ENCODE peak calls at places on chromosomes 13 and 19, in seven cellular contexts. One of them, this sample, is unnamed.

GRCh38 chr19:1248454-1249297 is at the start of gene MIDN:
- DNase-seq in NCI-H748 treated with DMSO at 0.1 percent for 48 hours: peak; percentile 59
- DNase-seq in retinal pigment epithelial cell: no peak
- DNase-seq in NCI-H2171: no peak
- DNase-seq in RWPE1: peak; percentile 65
- DNase-seq in dermis microvascular lymphatic vessel endothelial cell: peak; percentile 68
- DNase-seq in left cardiac atrium: peak; percentile 90
- DNase-seq in this sample: no peak

GRCh38 chr13:105334211-105334610 is 1201.3 kb downstream of the EFNB2 start:
- DNase-seq in NCI-H748 treated with DMSO at 0.1 percent for 48 hours: no peak
- DNase-seq in retinal pigment epithelial cell: peak; percentile 65
- DNase-seq in NCI-H2171: no peak
- DNase-seq in RWPE1: no peak
- DNase-seq in dermis microvascular lymphatic vessel endothelial cell: no peak
- DNase-seq in left cardiac atrium: no peak
- DNase-seq in this sample: no peak

GRCh38 chr13:47826481-47826880 is 174.6 kb downstream of the SUCLA2 start:
- DNase-seq in NCI-H748 treated with DMSO at 0.1 percent for 48 hours: no peak
- DNase-seq in retinal pigment epithelial cell: peak; percentile 53
- DNase-seq in NCI-H2171: no peak
- DNase-seq in RWPE1: no peak
- DNase-seq in dermis microvascular lymphatic vessel endothelial cell: no peak
- DNase-seq in left cardiac atrium: no peak
- DNase-seq in this sample: no peak

GRCh38 chr13:28220166-28220565 is 81.8 kb downstream of the PAN3 start:
- DNase-seq in NCI-H748 treated with DMSO at 0.1 percent for 48 hours: no peak
- DNase-seq in retinal pigment epithelial cell: no peak
- DNase-seq in NCI-H2171: no peak
- DNase-seq in RWPE1: no peak
- DNase-seq in dermis microvascular lymphatic vessel endothelial cell: peak; percentile 1
- DNase-seq in left cardiac atrium: no peak
- DNase-seq in this sample: no peak

GRCh38 chr13:30331331-30331771 is 24.0 kb upstream of the KATNAL1 start:
- DNase-seq in NCI-H748 treated with DMSO at 0.1 percent for 48 hours: no peak
- DNase-seq in retinal pigment epithelial cell: no peak
- DNase-seq in NCI-H2171: no peak
- DNase-seq in RWPE1: no peak
- DNase-seq in dermis microvascular lymphatic vessel endothelial cell: no peak
- DNase-seq in left cardiac atrium: peak; percentile 50
- DNase-seq in this sample: no peak

GRCh38 chr19:54154603-54155345 is 4.7 kb downstream of the LENG1 start:
- DNase-seq in NCI-H748 treated with DMSO at 0.1 percent for 48 hours: no peak
- DNase-seq in retinal pigment epithelial cell: no peak
- DNase-seq in NCI-H2171: no peak
- DNase-seq in RWPE1: no peak
- DNase-seq in dermis microvascular lymphatic vessel endothelial cell: no peak
- DNase-seq in left cardiac atrium: no peak
- DNase-seq in this sample: no peak

GRCh38 chr19:51729781-51730180 is 6.0 kb upstream of the HAS1 start:
- DNase-seq in NCI-H748 treated with DMSO at 0.1 percent for 48 hours: no peak
- DNase-seq in retinal pigment epithelial cell: no peak
- DNase-seq in NCI-H2171: no peak
- DNase-seq in RWPE1: no peak
- DNase-seq in dermis microvascular lymphatic vessel endothelial cell: no peak
- DNase-seq in left cardiac atrium: no peak
- DNase-seq in this sample: no peak

GRCh38 chr19:54179921-54180452 is 7.0 kb upstream of the TMC4 start:
- DNase-seq in NCI-H748 treated with DMSO at 0.1 percent for 48 hours: peak; percentile 98
- DNase-seq in retinal pigment epithelial cell: peak; percentile 54
- DNase-seq in NCI-H2171: no peak
- DNase-seq in RWPE1: no peak
- DNase-seq in dermis microvascular lymphatic vessel endothelial cell: peak; percentile 86
- DNase-seq in left cardiac atrium: no peak
- DNase-seq in this sample: no peak

GRCh38 chr13:44906230-44906629 is 83.0 kb downstream of the NUFIP1 start:
- DNase-seq in NCI-H748 treated with DMSO at 0.1 percent for 48 hours: no peak
- DNase-seq in retinal pigment epithelial cell: no peak
- DNase-seq in NCI-H2171: no peak
- DNase-seq in RWPE1: no peak
- DNase-seq in dermis microvascular lymphatic vessel endothelial cell: no peak
- DNase-seq in left cardiac atrium: no peak
- DNase-seq in this sample: no peak

GRCh38 chr19:16371540-16371986 is 46.9 kb downstream of the KLF2 start:
- DNase-seq in NCI-H748 treated with DMSO at 0.1 percent for 48 hours: no peak
- DNase-seq in retinal pigment epithelial cell: no peak
- DNase-seq in NCI-H2171: no peak
- DNase-seq in RWPE1: no peak
- DNase-seq in dermis microvascular lymphatic vessel endothelial cell: no peak
- DNase-seq in left cardiac atrium: peak; percentile 78
- DNase-seq in this sample: no peak

GRCh38 chr19:7450243-7451223 is 38.3 kb downstream of the PEX11G start:
- DNase-seq in NCI-H748 treated with DMSO at 0.1 percent for 48 hours: no peak
- DNase-seq in retinal pigment epithelial cell: no peak
- DNase-seq in NCI-H2171: no peak
- DNase-seq in RWPE1: no peak
- DNase-seq in dermis microvascular lymphatic vessel endothelial cell: peak; percentile 17
- DNase-seq in left cardiac atrium: no peak
- DNase-seq in this sample: peak; percentile 41

GRCh38 chr19:30879225-30879624 is 470.0 kb downstream of the TSHZ3 start:
- DNase-seq in NCI-H748 treated with DMSO at 0.1 percent for 48 hours: no peak
- DNase-seq in retinal pigment epithelial cell: no peak
- DNase-seq in NCI-H2171: no peak
- DNase-seq in RWPE1: no peak
- DNase-seq in dermis microvascular lymphatic vessel endothelial cell: no peak
- DNase-seq in left cardiac atrium: no peak
- DNase-seq in this sample: no peak

GRCh38 chr19:1027020-1027952 is 878 bp downstream of the CNN2 start:
- DNase-seq in NCI-H748 treated with DMSO at 0.1 percent for 48 hours: no peak
- DNase-seq in retinal pigment epithelial cell: no peak
- DNase-seq in NCI-H2171: no peak
- DNase-seq in RWPE1: no peak
- DNase-seq in dermis microvascular lymphatic vessel endothelial cell: no peak
- DNase-seq in left cardiac atrium: no peak
- DNase-seq in this sample: no peak

GRCh38 chr13:59809564-59809963 is 354.2 kb downstream of the DIAPH3 start:
- DNase-seq in NCI-H748 treated with DMSO at 0.1 percent for 48 hours: no peak
- DNase-seq in retinal pigment epithelial cell: no peak
- DNase-seq in NCI-H2171: no peak
- DNase-seq in RWPE1: no peak
- DNase-seq in dermis microvascular lymphatic vessel endothelial cell: no peak
- DNase-seq in left cardiac atrium: no peak
- DNase-seq in this sample: no peak

GRCh38 chr19:39031368-39032163 is 783 bp downstream of the FBXO27 start:
- DNase-seq in NCI-H748 treated with DMSO at 0.1 percent for 48 hours: peak; percentile 99
- DNase-seq in retinal pigment epithelial cell: peak; percentile 81
- DNase-seq in NCI-H2171: peak; percentile 98
- DNase-seq in RWPE1: peak; percentile 95
- DNase-seq in dermis microvascular lymphatic vessel endothelial cell: peak; percentile 40
- DNase-seq in left cardiac atrium: peak; percentile 92
- DNase-seq in this sample: peak; percentile 78

This sample was measured in keratinocyte.